ENCODE peak calls at places on chromosomes 13 and 19, in nine cellular contexts. Y is H1, V is fibroblast of lung, Q is neural progenitor cell, L is hepatocyte, H is IMR-90, T is GM23338, M is OCI-LY7, N is mammary epithelial cell. E is an unnamed sample.

GRCh38 chr13:40401911-40402776 is 264.3 kb downstream of the FOXO1 start:
- DNase-seq in Y (no peak), V (peak; percentile 99), Q (no peak), L (peak; percentile 88), H (peak; percentile 92), T (no peak), M (peak; percentile 67), N (peak; percentile 89), E (peak; percentile 78)

GRCh38 chr19:23917856-23918255 is 3.2 kb downstream of the ZNF726 start:
- DNase-seq in Y (no peak), V (no peak), Q (no peak), L (no peak), H (no peak), T (no peak), M (no peak), N (peak; percentile 60), E (no peak)

GRCh38 chr19:39677931-39678889 is 22.5 kb downstream of the LGALS16 start:
- DNase-seq in Y (no peak), V (no peak), Q (no peak), L (peak; percentile 18), H (peak; percentile 39), T (no peak), M (no peak), N (no peak), E (no peak)

GRCh38 chr13:33409673-33410072 is 124.1 kb upstream of the STARD13 start:
- DNase-seq in Y (no peak), V (no peak), Q (no peak), L (no peak), H (no peak), T (no peak), M (no peak), N (no peak), E (no peak)

GRCh38 chr13:34078334-34078999 is 260.5 kb downstream of the RFC3 start:
- DNase-seq in Y (no peak), V (no peak), Q (no peak), L (no peak), H (no peak), T (peak; percentile 4), M (peak; percentile 9), N (no peak), E (no peak)

GRCh38 chr13:27211771-27212364 is 39.5 kb upstream of the RPL21 start:
- DNase-seq in Y (no peak), V (peak; percentile 67), Q (no peak), L (no peak), H (peak; percentile 86), T (no peak), M (no peak), N (peak; percentile 58), E (no peak)

GRCh38 chr19:55486043-55486970 is 1.3 kb downstream of the NAT14 start:
- DNase-seq in Y (no peak), V (no peak), Q (no peak), L (no peak), H (no peak), T (no peak), M (no peak), N (no peak), E (no peak)

GRCh38 chr13:93227906-93228801 is 1.5 kb downstream of the GPC6 start:
- DNase-seq in Y (peak; percentile 86), V (peak; percentile 91), Q (peak; percentile 93), L (peak; percentile 90), H (peak; percentile 87), T (peak; percentile 91), M (no peak), N (peak; percentile 90), E (no peak)

GRCh38 chr19:55605207-55605636 is 225 bp upstream of the ZNF865 start:
- DNase-seq in Y (peak; percentile 98), V (peak; percentile 97), Q (peak; percentile 99), L (peak; percentile 99), H (peak; percentile 96), T (peak; percentile 96), M (peak; percentile 98), N (peak; percentile 95), E (peak; percentile 100)

GRCh38 chr19:41909706-41910105 is 18.5 kb downstream of the ERFL start:
- DNase-seq in Y (no peak), V (no peak), Q (no peak), L (no peak), H (no peak), T (no peak), M (no peak), N (no peak), E (no peak)

GRCh38 chr19:3544742-3545668 is 6.0 kb downstream of the TEKTIP1 start:
- DNase-seq in Y (peak; percentile 100), V (peak; percentile 42), Q (peak; percentile 60), L (peak; percentile 58), H (peak; percentile 26), T (peak; percentile 76), M (peak; percentile 58), N (peak; percentile 83), E (peak; percentile 86)

GRCh38 chr19:7679771-7680605 is 645 bp upstream of the TRAPPC5 start:
- DNase-seq in Y (no peak), V (no peak), Q (no peak), L (no peak), H (no peak), T (peak; percentile 44), M (no peak), N (no peak), E (no peak)
- H3K4me3 ChIP-seq in Y (no peak overlapping the region), V (peak overlapping the region; percentile 30), Q (peak overlapping the region; percentile 99), L (no peak overlapping the region), H (peak overlapping the region; percentile 32), T (peak overlapping the region; percentile 92), M (peak overlapping the region; percentile 96), N (peak overlapping the region; percentile 41), E (peak overlapping the region; percentile 100)

DNA sequence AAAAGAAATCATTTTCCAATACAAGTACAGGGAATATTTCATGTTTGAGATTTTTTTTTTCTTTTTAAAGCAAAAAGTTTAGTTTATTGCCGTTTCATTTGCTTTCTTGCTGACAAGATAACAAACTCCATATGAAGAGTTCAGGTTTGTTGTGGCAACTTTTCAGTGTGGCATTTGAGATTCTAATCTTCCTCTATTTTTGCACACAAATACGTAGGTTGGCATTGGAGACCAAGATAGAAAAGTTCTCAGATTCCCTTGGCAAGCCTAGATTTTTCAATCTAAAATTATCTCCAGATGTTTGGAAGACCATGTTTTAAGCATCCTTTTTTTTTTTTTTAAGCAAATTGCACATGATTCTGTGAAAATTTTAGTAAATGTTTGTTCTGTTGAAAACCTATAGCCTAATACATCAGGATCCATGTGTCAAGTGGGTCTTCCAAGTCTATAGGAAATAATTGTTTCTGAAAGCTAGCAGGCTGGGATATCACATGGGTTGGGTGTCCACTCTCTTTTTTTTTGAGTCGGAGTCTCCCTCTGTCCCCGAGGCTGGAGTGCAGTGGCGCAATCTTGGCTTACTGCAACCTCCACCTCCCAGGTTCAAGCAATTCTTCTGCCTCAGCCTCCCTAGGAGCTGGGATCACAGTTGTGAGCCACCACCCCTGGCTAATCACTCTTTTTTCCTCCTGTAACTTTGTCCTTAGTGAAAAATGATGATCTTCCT is 2.6 kb downstream of the GARRE1 start:
- DNase-seq in Y (no peak), V (no peak), Q (no peak), L (no peak), H (no peak), T (no peak), M (no peak), N (no peak), E (peak; percentile 40)
- H3K27ac ChIP-seq in Y (no peak overlapping the region), V (no peak overlapping the region), Q (no peak overlapping the region), L (no peak overlapping the region), H (no peak overlapping the region), T (no peak overlapping the region), M (no peak overlapping the region), N (no peak overlapping the region), E (no peak overlapping the region)

GRCh38 chr19:7267792-7268736 is 26.1 kb downstream of the INSR start:
- DNase-seq in Y (no peak), V (no peak), Q (no peak), L (no peak), H (no peak), T (no peak), M (no peak), N (no peak), E (no peak)

GRCh38 chr19:7268737-7269098 is 25.5 kb downstream of the INSR start:
- DNase-seq in Y (no peak), V (no peak), Q (no peak), L (no peak), H (no peak), T (no peak), M (no peak), N (no peak), E (no peak)

DNA sequence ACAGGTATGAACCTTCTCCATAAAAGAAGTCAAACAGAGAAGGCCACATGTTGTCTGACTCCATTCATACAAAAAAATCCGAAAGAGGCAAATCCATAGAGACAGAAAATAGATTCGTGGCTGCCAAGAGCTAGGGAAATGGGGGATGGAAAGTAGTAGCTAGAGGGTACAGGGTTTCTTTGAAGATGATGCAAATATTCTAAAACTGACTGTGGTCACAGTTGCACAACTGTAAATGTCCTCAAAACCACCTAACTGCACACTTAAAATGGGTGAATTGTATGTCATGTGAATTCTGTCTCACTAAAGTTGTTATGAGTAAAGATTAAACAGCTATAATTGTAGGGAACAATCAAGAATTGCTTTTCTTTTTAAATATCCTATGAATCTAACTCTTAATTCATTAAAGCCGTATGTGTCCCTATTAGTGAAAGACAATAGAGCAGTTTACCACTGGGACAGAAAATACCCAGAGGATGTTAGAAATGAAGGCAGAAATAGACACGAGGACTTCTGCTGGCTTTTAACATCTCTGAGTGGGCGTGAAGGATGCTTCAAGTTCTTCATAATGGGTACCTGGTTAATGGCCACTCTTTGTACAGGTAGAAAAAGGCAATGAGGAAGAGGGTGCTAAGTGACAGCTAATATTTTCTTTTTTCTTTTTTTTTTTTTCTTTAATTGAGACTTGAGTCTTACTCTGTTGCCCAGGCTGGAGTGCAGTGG is 21.2 kb downstream of the INSR start:
- DNase-seq in Y (no peak), V (no peak), Q (no peak), L (no peak), H (no peak), T (no peak), M (peak; percentile 80), N (no peak), E (no peak)
- H4K20me1 ChIP-seq in Y (no peaks in the 10 kb centered on the region), V (no peaks in the 10 kb centered on the region), Q (peaks cover 8% of the 10 kb centered on the region), L (peaks cover 25% of the 10 kb centered on the region), H (no peaks in the 10 kb centered on the region), T (peaks cover 6% of the 10 kb centered on the region), M (no peaks in the 10 kb centered on the region), N (no peaks in the 10 kb centered on the region), E (no peaks in the 10 kb centered on the region)

GRCh38 chr19:53520163-53520546 is 17.8 kb upstream of the ZNF331 start:
- DNase-seq in Y (no peak), V (no peak), Q (no peak), L (no peak), H (no peak), T (no peak), M (no peak), N (no peak), E (no peak)
- H3K4me3 ChIP-seq in Y (peak overlapping the region; percentile 8), V (peak overlapping the region; percentile 46), Q (no peak overlapping the region), L (peak overlapping the region; percentile 1), H (peak overlapping the region; percentile 3), T (peak overlapping the region; percentile 43), M (peak overlapping the region; percentile 55), N (peak overlapping the region; percentile 56), E (peak overlapping the region; percentile 51)

GRCh38 chr13:80001510-80001842 is 339.4 kb downstream of the SPRY2 start:
- DNase-seq in Y (no peak), V (no peak), Q (no peak), L (no peak), H (no peak), T (no peak), M (no peak), N (no peak), E (no peak)
- H3K27ac ChIP-seq in Y (no peak overlapping the region), V (no peak overlapping the region), Q (no peak overlapping the region), L (no peak overlapping the region), H (no peak overlapping the region), T (no peak overlapping the region), M (no peak overlapping the region), N (no peak overlapping the region), E (no peak overlapping the region)